ENCODE peak calls at places on chromosomes 6 and 20, in four cellular contexts. T, C, H and X are unnamed samples.

GRCh38 chr6:14037402-14038277 is 79.9 kb upstream of the CD83 start:
- DNase-seq in T (no peak), C (no peak), H (no peak), X (no peak)

GRCh38 chr6:155013457-155013876 is 18.4 kb downstream of the TIAM2 start:
- DNase-seq in T (no peak), C (no peak), H (no peak), X (no peak)

GRCh38 chr6:1554881-1555569 is 54.7 kb upstream of the FOXC1 start:
- DNase-seq in T (peak), C (peak), H (peak), X (peak)

GRCh38 chr20:10511507-10512231 is 76.6 kb downstream of the SLX4IP start:
- DNase-seq in T (peak), C (peak), H (no peak), X (peak)

GRCh38 chr6:5055118-5055517 is 30.0 kb upstream of the PPP1R3G start:
- DNase-seq in T (no peak), C (no peak), H (no peak), X (no peak)

GRCh38 chr6:15882915-15883314 is 220.1 kb upstream of the DTNBP1 start:
- DNase-seq in T (no peak), C (no peak), H (no peak), X (no peak)

GRCh38 chr6:1719922-1720321 is 110.2 kb downstream of the FOXC1 start:
- DNase-seq in T (no peak), C (no peak), H (no peak), X (no peak)

GRCh38 chr6:5179917-5180316 is 80.8 kb downstream of the LYRM4 start:
- DNase-seq in T (no peak), C (no peak), H (no peak), X (no peak)

GRCh38 chr6:17096657-17097056 is 5.2 kb upstream of the STMND1 start:
- DNase-seq in T (no peak), C (no peak), H (no peak), X (no peak)

GRCh38 chr6:111793711-111794111 is 79.5 kb downstream of the FYN start:
- DNase-seq in T (no peak), C (no peak), H (no peak), X (no peak)

GRCh38 chr6:33427585-33428218 is 7.8 kb downstream of the SYNGAP1 start:
- DNase-seq in T (peak), C (peak), H (peak), X (peak)

GRCh38 chr20:2697768-2698167 is 5.2 kb downstream of the EBF4 start:
- DNase-seq in T (no peak), C (no peak), H (no peak), X (no peak)

GRCh38 chr20:48684501-48685041 is 143.2 kb downstream of the PREX1 start:
- DNase-seq in T (no peak), C (peak), H (no peak), X (no peak)

GRCh38 chr6:38973178-38974057 is 75.2 kb upstream of the GLP1R start:
- DNase-seq in T (peak), C (no peak), H (peak), X (peak)

GRCh38 chr20:8293791-8294190 is 161.7 kb downstream of the PLCB1 start:
- DNase-seq in T (no peak), C (no peak), H (no peak), X (no peak)

GRCh38 chr6:160177220-160177619 is 55.6 kb downstream of the SLC22A1 start:
- DNase-seq in T (no peak), C (no peak), H (no peak), X (no peak)

GRCh38 chr6:31834367-31834703 is 6.8 kb downstream of the HSPA1B start:
- DNase-seq in T (peak), C (peak), H (peak), X (peak)

GRCh38 chr6:117157448-117157847 is 107.9 kb upstream of the VGLL2 start:
- DNase-seq in T (no peak), C (no peak), H (no peak), X (no peak)

GRCh38 chr20:43040427-43040826 is 149.3 kb downstream of the PTPRT start:
- DNase-seq in T (no peak), C (no peak), H (peak), X (peak)

GRCh38 chr6:155050311-155050710 is 55.2 kb downstream of the TIAM2 start:
- DNase-seq in T (no peak), C (no peak), H (no peak), X (no peak)

GRCh38 chr6:5051394-5051793 is 33.7 kb upstream of the PPP1R3G start:
- DNase-seq in T (no peak), C (no peak), H (no peak), X (no peak)

GRCh38 chr6:137161975-137162374 is 11.5 kb downstream of the IL22RA2 start:
- DNase-seq in T (no peak), C (no peak), H (no peak), X (no peak)

GRCh38 chr20:59724457-59725366 is 120.4 kb downstream of the PHACTR3 start:
- DNase-seq in T (no peak), C (no peak), H (no peak), X (no peak)

GRCh38 chr6:167247814-167248595 is 43.1 kb upstream of the UNC93A start:
- DNase-seq in T (no peak), C (no peak), H (no peak), X (no peak)

GRCh38 chr6:319177-320131 is 27.2 kb downstream of the DUSP22 start:
- DNase-seq in T (no peak), C (no peak), H (no peak), X (no peak)

GRCh38 chr20:43187476-43188233 is 2.1 kb downstream of the PTPRT start:
- DNase-seq in T (peak), C (peak), H (peak), X (peak)

GRCh38 chr6:53290547-53291510 is 57.9 kb downstream of the ELOVL5 start:
- DNase-seq in T (no peak), C (no peak), H (no peak), X (no peak)
- TF ChIP-seq CTCF in T (peak), C (no peak), H (no peak), X (no peak)

GRCh38 chr20:31239139-31239538 is 18.3 kb upstream of the DEFB115 start:
- DNase-seq in T (no peak), C (no peak), H (no peak), X (no peak)
- TF ChIP-seq CTCF in T (no peak), C (no peak), H (no peak), X (no peak)

DNA sequence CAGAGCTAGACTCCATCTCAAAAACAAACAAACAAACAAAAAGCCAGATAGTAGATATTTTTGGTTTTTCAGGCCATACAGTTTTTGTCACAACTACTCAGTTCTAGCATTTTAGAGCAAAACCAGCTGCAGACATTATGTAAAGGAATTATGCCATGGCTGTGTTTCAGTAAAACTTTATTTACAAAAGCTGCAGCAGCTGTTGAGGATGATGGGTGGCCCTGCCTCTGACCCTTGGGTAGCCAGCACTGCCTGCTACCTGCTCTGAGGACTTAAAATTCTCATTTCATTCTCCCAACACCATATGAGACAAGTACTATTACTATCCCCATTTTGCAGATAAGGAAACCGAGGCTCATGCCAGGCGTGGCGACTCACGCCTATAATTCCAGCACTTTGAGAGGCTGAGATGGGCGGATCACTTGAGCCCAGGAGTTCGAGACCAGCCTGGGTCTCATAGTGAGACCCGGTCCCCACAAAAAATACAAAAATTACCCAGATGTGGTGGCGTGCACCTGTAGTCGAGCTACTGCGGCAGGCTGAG is 56.3 kb downstream of the RIPOR3 start:
- DNase-seq in T (no peak), C (no peak), H (no peak), X (no peak)
- TF ChIP-seq CTCF in T (no peak), C (no peak), H (no peak), X (no peak)

GRCh38 chr20:62227591-62227976 is 7.5 kb upstream of the HRH3 start:
- DNase-seq in T (no peak), C (no peak), H (no peak), X (no peak)

GRCh38 chr20:62228982-62229545 is 9.0 kb upstream of the HRH3 start:
- DNase-seq in T (no peak), C (no peak), H (no peak), X (no peak)

GRCh38 chr20:62229667-62230066 is 8.7 kb upstream of the OSBPL2 start:
- DNase-seq in T (no peak), C (no peak), H (no peak), X (no peak)

GRCh38 chr20:62226707-62227590 is 6.9 kb upstream of the HRH3 start:
- DNase-seq in T (no peak), C (no peak), H (no peak), X (no peak)

DNA sequence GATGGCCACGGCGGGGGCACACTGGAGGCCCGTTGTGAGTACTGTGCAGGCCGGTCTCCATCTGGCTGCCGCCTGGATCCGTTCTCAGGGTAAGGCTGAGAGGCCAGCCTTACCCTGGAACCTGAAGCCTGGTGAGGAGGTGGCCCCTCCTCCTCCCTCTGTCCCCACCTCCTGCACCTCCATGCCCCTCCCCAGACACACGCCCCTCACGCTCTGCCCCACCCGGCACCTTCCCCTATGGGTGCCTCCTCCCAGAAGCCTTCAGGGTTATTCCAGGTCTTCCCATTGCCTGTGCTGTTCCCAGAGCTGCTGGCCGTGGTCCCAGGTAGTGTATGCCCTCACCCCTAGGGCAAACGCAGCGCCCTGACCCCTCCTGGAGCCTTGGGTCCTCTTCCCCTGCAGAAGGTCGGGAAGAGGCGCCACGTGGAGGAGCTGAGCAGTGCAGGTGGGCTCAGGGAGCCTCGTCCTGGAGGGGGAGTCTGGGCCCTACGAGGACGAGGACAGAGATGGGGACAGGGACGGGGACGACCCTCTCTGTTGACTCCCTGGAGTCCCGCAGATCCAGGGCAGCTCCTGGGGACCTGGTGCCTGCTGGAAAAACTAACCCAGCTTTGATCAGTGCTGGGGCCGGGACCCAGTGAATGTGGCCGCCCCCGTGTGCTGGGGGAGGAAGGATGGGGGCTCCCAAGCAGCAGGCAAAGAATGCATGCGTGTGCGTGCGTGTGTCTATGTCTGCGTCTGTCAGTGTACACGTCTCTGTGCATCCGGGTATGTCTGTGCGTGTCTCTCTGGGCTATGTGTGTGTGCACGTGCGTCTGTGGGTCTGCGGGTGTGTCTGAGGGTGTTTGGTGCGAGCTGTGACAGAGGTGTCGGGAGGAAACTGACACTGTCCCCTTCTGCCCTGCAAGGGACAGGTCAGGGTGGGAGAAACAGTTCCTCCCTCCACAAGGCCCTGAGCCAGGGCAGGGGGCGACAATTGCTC is 8.2 kb upstream of the HRH3 start:
- DNase-seq in T (no peak), C (no peak), H (no peak), X (peak)
- TF ChIP-seq CTCF in T (no peak), C (no peak), H (no peak), X (peak)